ENCODE peak calls at places on chromosomes 13 and 19, in eight cellular contexts. N, S, A, D, U, J, E and B are unnamed samples.

GRCh38 chr13:99916366-99917103 is 55.0 kb downstream of the ZIC5 start:
- DNase-seq in S (peak; percentile 76), D (peak; percentile 82), N (peak; percentile 80), U (no peak), E (peak; percentile 11), A (peak; percentile 38), J (peak; percentile 63), B (peak; percentile 76)

GRCh38 chr13:48304132-48304876 is 753 bp downstream of the RB1 start:
- DNase-seq in E (no peak), D (peak; percentile 56), S (peak; percentile 66), U (no peak), N (peak; percentile 59), A (peak; percentile 5), J (peak; percentile 64), B (peak; percentile 45)

GRCh38 chr13:28590450-28590849 is 68.5 kb upstream of the POMP start:
- DNase-seq in A (no peak), D (no peak), U (no peak), N (no peak), S (no peak), J (no peak), E (no peak), B (no peak)

GRCh38 chr19:1112254-1113208 is 8.7 kb downstream of the GPX4 start:
- DNase-seq in J (no peak), E (no peak), U (no peak), A (no peak), N (no peak), S (no peak), D (no peak), B (no peak)

GRCh38 chr19:55559684-55560083 is 14.3 kb upstream of the SBK3 start:
- DNase-seq in A (no peak), J (no peak), S (no peak), E (no peak), N (no peak), D (no peak), U (no peak), B (no peak)

GRCh38 chr13:102609696-102610095 is 12.9 kb downstream of the TPP2 start:
- DNase-seq in S (no peak), N (no peak), U (no peak), D (no peak), J (no peak), E (peak; percentile 22), A (no peak), B (no peak)

GRCh38 chr13:31982540-31982939 is 49.0 kb upstream of the FRY start:
- DNase-seq in J (peak; percentile 94), A (peak; percentile 70), S (no peak), D (peak; percentile 98), E (no peak), U (no peak), N (peak; percentile 96), B (peak; percentile 95)

GRCh38 chr19:41233748-41234240 is 14.8 kb downstream of the AXL start:
- DNase-seq in U (no peak), D (no peak), A (no peak), J (no peak), S (no peak), E (no peak), N (no peak), B (no peak)

GRCh38 chr13:83182845-83183244 is 699.4 kb downstream of the SLITRK1 start:
- DNase-seq in D (no peak), U (no peak), N (no peak), J (no peak), A (no peak), E (no peak), S (no peak), B (no peak)